ENCODE peak calls at places on chromosomes 5 and 9, in nine cellular contexts. C is small intestine; N is HEK293T; W is cardiac fibroblast; O is NCI-H1105; D is naive thymus-derived CD8-positive, alpha-beta T cell; A is sigmoid colon; T is stimulated activated CD8-positive, alpha-beta memory T cell treated with anti-CD3 and anti-CD28 coated beads, Interleukin-15, amount 100 ng/mL, for 4 hours; M is ACHN. P is an unnamed sample.
A peak's percentile ranks its signal among the peaks of the same experiment; 100 is the strongest.

GRCh38 chr9:89635007-89635742 is 30.4 kb downstream of the GADD45G start:
- DNase-seq in C (peak; percentile 14), M (peak; percentile 40), O (peak; percentile 88), A (no peak), T (no peak), N (no peak), W (peak; percentile 56), D (no peak), P (no peak)

GRCh38 chr9:134557331-134557730 is 84.3 kb upstream of the COL5A1 start:
- DNase-seq in N (no peak), D (no peak), A (peak; percentile 28), C (no peak), M (no peak), O (no peak), W (no peak), T (no peak), P (peak; percentile 38)

GRCh38 chr5:130222638-130223037 is 318.4 kb downstream of the CHSY3 start:
- DNase-seq in A (no peak), M (no peak), C (no peak), D (no peak), T (no peak), O (no peak), W (peak; percentile 51), N (no peak), P (no peak)

GRCh38 chr5:32777733-32778132 is 66.6 kb downstream of the NPR3 start:
- DNase-seq in N (no peak), D (no peak), T (no peak), M (no peak), C (no peak), A (no peak), O (no peak), W (peak; percentile 37), P (no peak)

GRCh38 chr5:130692766-130693165 is 472.3 kb downstream of the HINT1 start:
- DNase-seq in T (no peak), D (no peak), W (peak; percentile 9), N (peak; percentile 11), A (no peak), C (no peak), O (no peak), M (no peak), P (no peak)

GRCh38 chr9:69379250-69379982 is 54.4 kb downstream of the ENTREP1 start:
- DNase-seq in A (no peak), T (no peak), M (peak; percentile 27), D (no peak), O (no peak), C (peak; percentile 18), N (no peak), W (peak; percentile 69), P (no peak)

GRCh38 chr5:144436007-144436406 is 265.3 kb downstream of the KCTD16 start:
- DNase-seq in N (no peak), C (no peak), O (peak; percentile 42), A (no peak), M (no peak), W (no peak), D (no peak), T (no peak), P (no peak)

GRCh38 chr5:1246711-1247431 is 21.7 kb downstream of the SLC6A18 start:
- DNase-seq in M (peak; percentile 60), W (peak; percentile 29), D (no peak), C (peak; percentile 52), O (no peak), T (no peak), A (no peak), N (peak; percentile 65), P (no peak)

GRCh38 chr9:133476531-133476930 is 2.4 kb downstream of the SLC2A6 start:
- DNase-seq in A (no peak), T (no peak), C (no peak), M (no peak), W (peak; percentile 67), N (no peak), D (no peak), O (no peak), P (no peak)

GRCh38 chr5:173888473-173889135 is 455 bp downstream of the CPEB4 start:
- DNase-seq in A (peak; percentile 66), C (peak; percentile 26), O (no peak), N (no peak), D (peak; percentile 9), T (no peak), M (no peak), W (peak; percentile 27), P (no peak)